ENCODE peak calls at places on chromosomes 2 and 18, in eight cellular contexts. U, J, G, C, P, I, W and L are unnamed samples.

GRCh38 chr2:240896871-240897692 is 1.1 kb upstream of the MAB21L4 start:
- DNase-seq in W (no peak), P (no peak), G (no peak), J (no peak), C (no peak), U (no peak), I (peak; percentile 10), L (no peak)

GRCh38 chr2:232162191-232162590 is 200.7 kb downstream of the DIS3L2 start:
- DNase-seq in P (no peak), G (no peak), I (no peak), C (no peak), J (no peak), W (no peak), U (no peak), L (no peak)

GRCh38 chr2:100283724-100284501 is 38.4 kb downstream of the LONRF2 start:
- DNase-seq in U (no peak), G (no peak), J (peak; percentile 94), C (no peak), W (no peak), I (no peak), P (no peak), L (no peak)

GRCh38 chr18:23300211-23300887 is 152.7 kb upstream of the RIOK3 start:
- DNase-seq in C (no peak), I (no peak), W (no peak), J (no peak), P (no peak), G (no peak), U (no peak), L (no peak)

GRCh38 chr2:222572264-222572721 is 83.6 kb downstream of the FARSB start:
- DNase-seq in W (no peak), J (no peak), P (no peak), U (no peak), G (no peak), I (peak; percentile 32), C (no peak), L (no peak)

GRCh38 chr2:65142515-65142914 is 12.6 kb upstream of the RAB1A start:
- DNase-seq in W (no peak), G (no peak), I (peak; percentile 50), U (no peak), P (no peak), C (no peak), J (no peak), L (no peak)

GRCh38 chr2:178484245-178485041 is 4.2 kb downstream of the PLEKHA3 start:
- DNase-seq in J (peak; percentile 82), G (no peak), W (no peak), P (no peak), I (no peak), U (no peak), C (no peak), L (no peak)

GRCh38 chr2:132582360-132582759 is 87.6 kb downstream of the LYPD1 start:
- DNase-seq in W (no peak), J (no peak), P (no peak), G (no peak), I (no peak), U (no peak), C (no peak), L (no peak)

GRCh38 chr18:63233334-63233733 is 86.2 kb downstream of the BCL2 start:
- DNase-seq in J (no peak), U (no peak), I (no peak), W (no peak), G (no peak), P (no peak), C (no peak), L (no peak)

GRCh38 chr2:176080540-176081355 is 3.0 kb downstream of the EVX2 start:
- DNase-seq in G (peak; percentile 8), P (peak; percentile 59), J (no peak), W (no peak), I (no peak), C (peak; percentile 45), U (no peak), L (no peak)

GRCh38 chr2:16755377-16755776 is 89.7 kb upstream of the CYRIA start:
- DNase-seq in C (no peak), W (no peak), P (no peak), J (no peak), U (no peak), I (no peak), G (no peak), L (no peak)

GRCh38 chr2:73020657-73021370 is 50.7 kb downstream of the SFXN5 start:
- DNase-seq in U (no peak), C (peak; percentile 31), G (no peak), P (no peak), I (no peak), W (peak; percentile 35), J (no peak), L (no peak)

GRCh38 chr2:66462196-66462825 is 27.4 kb downstream of the MEIS1 start:
- DNase-seq in U (no peak), P (no peak), C (no peak), I (no peak), G (no peak), J (no peak), W (no peak), L (no peak)

GRCh38 chr2:105403241-105403784 is 4.5 kb upstream of the FHL2 start:
- DNase-seq in C (no peak), P (no peak), I (peak; percentile 87), W (no peak), G (no peak), U (no peak), J (no peak), L (no peak)

GRCh38 chr2:68240446-68240845 is 11.9 kb downstream of the PPP3R1 start:
- DNase-seq in U (no peak), I (no peak), C (no peak), J (no peak), G (no peak), P (no peak), W (no peak), L (no peak)

GRCh38 chr2:68245672-68246071 is 6.7 kb downstream of the PPP3R1 start:
- DNase-seq in W (no peak), U (no peak), P (no peak), C (no peak), I (no peak), J (no peak), G (no peak), L (no peak)

GRCh38 chr2:68245066-68245465 is 7.3 kb downstream of the PPP3R1 start:
- DNase-seq in J (no peak), G (no peak), U (no peak), C (no peak), I (no peak), W (no peak), P (no peak), L (no peak)

GRCh38 chr2:68248361-68248760 is 4.0 kb downstream of the PPP3R1 start:
- DNase-seq in J (no peak), I (no peak), W (no peak), C (no peak), P (no peak), G (no peak), U (no peak), L (no peak)

GRCh38 chr2:68244456-68244855 is 7.9 kb downstream of the PPP3R1 start:
- DNase-seq in U (no peak), I (no peak), G (no peak), P (no peak), J (no peak), C (no peak), W (no peak), L (no peak)
- TF ChIP-seq CTCF in U (peak; percentile 20), I (no peak), G (no peak), P (no peak), J (no peak), C (no peak), W (peak; percentile 10), L (no peak)

GRCh38 chr18:49944681-49945080 is 131.3 kb upstream of the ACAA2 start:
- DNase-seq in P (peak; percentile 35), I (no peak), U (no peak), C (peak; percentile 42), G (no peak), W (no peak), J (no peak), L (no peak)
- TF ChIP-seq CTCF in P (no peak), I (no peak), U (peak; percentile 6), C (no peak), G (no peak), W (peak; percentile 22), J (no peak), L (peak; percentile 25)

GRCh38 chr2:27249077-27249890 is 13.6 kb downstream of the SLC30A3 start:
- DNase-seq in W (peak; percentile 13), J (no peak), C (no peak), P (no peak), I (no peak), G (no peak), U (no peak), L (no peak)

GRCh38 chr2:27251786-27252185 is 11.1 kb downstream of the SLC30A3 start:
- DNase-seq in G (no peak), U (no peak), I (no peak), P (no peak), W (no peak), J (no peak), C (no peak), L (no peak)

GRCh38 chr2:27250652-27251379 is 12.0 kb downstream of the SLC30A3 start:
- DNase-seq in P (no peak), J (no peak), C (no peak), I (no peak), U (no peak), W (no peak), G (no peak), L (no peak)

GRCh38 chr2:27247893-27248292 is 15.0 kb downstream of the SLC30A3 start:
- DNase-seq in C (no peak), J (no peak), I (no peak), U (no peak), W (no peak), G (no peak), P (no peak), L (no peak)

GRCh38 chr2:27249891-27250651 is 12.8 kb downstream of the SLC30A3 start:
- DNase-seq in J (peak; percentile 74), G (peak; percentile 79), W (no peak), I (no peak), C (peak; percentile 70), P (peak; percentile 89), U (peak; percentile 90), L (peak; percentile 61)
- TF ChIP-seq CTCF in J (peak; percentile 70), G (peak; percentile 53), W (peak; percentile 67), I (peak; percentile 45), C (peak; percentile 38), P (peak; percentile 56), U (peak; percentile 92), L (peak; percentile 86)

GRCh38 chr2:211881449-211881848 is 657.2 kb downstream of the ERBB4 start:
- DNase-seq in J (no peak), C (no peak), U (no peak), W (no peak), I (no peak), G (no peak), P (no peak), L (no peak)

GRCh38 chr2:211875488-211875887 is 663.1 kb downstream of the ERBB4 start:
- DNase-seq in G (no peak), W (no peak), U (no peak), I (no peak), J (no peak), C (no peak), P (no peak), L (no peak)

GRCh38 chr2:211877061-211877460 is 661.5 kb downstream of the ERBB4 start:
- DNase-seq in U (no peak), W (no peak), P (no peak), G (no peak), J (no peak), I (no peak), C (no peak), L (no peak)

DNA sequence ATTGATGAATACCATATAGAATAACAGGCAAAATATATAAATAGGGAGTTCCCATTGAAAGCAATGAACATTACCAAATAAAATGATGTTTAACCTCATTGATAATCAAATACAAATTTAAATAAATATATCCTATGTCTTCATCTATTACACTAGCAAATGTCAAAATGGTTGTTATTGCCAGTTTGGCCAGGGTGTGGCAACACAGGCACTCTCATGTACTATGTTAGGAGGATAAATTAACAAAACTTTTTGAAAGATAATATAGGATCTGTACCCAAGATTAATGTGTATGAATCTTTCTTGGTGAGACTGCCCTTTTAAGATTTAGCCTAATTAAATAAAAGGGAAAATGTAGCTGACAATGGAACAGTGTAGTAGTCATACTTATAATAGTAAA is 659.3 kb downstream of the ERBB4 start:
- DNase-seq in U (peak; percentile 8), I (no peak), W (no peak), C (no peak), J (no peak), G (no peak), P (no peak), L (no peak)
- TF ChIP-seq CTCF in U (peak; percentile 44), I (peak; percentile 27), W (peak; percentile 47), C (no peak), J (no peak), G (no peak), P (no peak), L (peak; percentile 39)